ENCODE peak calls at places on chromosome 5, in nine cellular contexts. One of them, this sample, is unnamed.

GRCh38 chr5:14551211-14551610 is 30.4 kb upstream of the OTULINL start:
- DNase-seq in endodermal cell: no peak
- DNase-seq in right atrium auricular region: no peak
- DNase-seq in heart right ventricle: no peak
- DNase-seq in spleen: no peak
- DNase-seq in cardiac muscle cell: no peak
- DNase-seq in upper lobe of left lung: no peak
- DNase-seq in CD4-positive, alpha-beta T cell: no peak
- DNase-seq in left ventricle myocardium inferior: no peak
- DNase-seq in this sample: no peak

GRCh38 chr5:65480306-65480865 is 1.3 kb downstream of the ADAMTS6 start:
- DNase-seq in endodermal cell: peak; percentile 51
- DNase-seq in right atrium auricular region: peak; percentile 88
- DNase-seq in heart right ventricle: peak; percentile 75
- DNase-seq in spleen: no peak
- DNase-seq in cardiac muscle cell: peak; percentile 62
- DNase-seq in upper lobe of left lung: peak; percentile 69
- DNase-seq in CD4-positive, alpha-beta T cell: peak; percentile 23
- DNase-seq in left ventricle myocardium inferior: peak; percentile 80
- DNase-seq in this sample: no peak

GRCh38 chr5:82991678-82992323 is 85.4 kb downstream of the TMEM167A start:
- DNase-seq in endodermal cell: no peak
- DNase-seq in right atrium auricular region: no peak
- DNase-seq in heart right ventricle: no peak
- DNase-seq in spleen: no peak
- DNase-seq in cardiac muscle cell: no peak
- DNase-seq in upper lobe of left lung: no peak
- DNase-seq in CD4-positive, alpha-beta T cell: no peak
- DNase-seq in left ventricle myocardium inferior: no peak
- DNase-seq in this sample: no peak

GRCh38 chr5:56987171-56987570 is 35.2 kb upstream of the MIER3 start:
- DNase-seq in endodermal cell: no peak
- DNase-seq in right atrium auricular region: no peak
- DNase-seq in heart right ventricle: no peak
- DNase-seq in spleen: no peak
- DNase-seq in cardiac muscle cell: no peak
- DNase-seq in upper lobe of left lung: no peak
- DNase-seq in CD4-positive, alpha-beta T cell: no peak
- DNase-seq in left ventricle myocardium inferior: no peak
- DNase-seq in this sample: no peak

GRCh38 chr5:90709323-90710148 is 150.9 kb downstream of the ADGRV1 start:
- DNase-seq in endodermal cell: peak; percentile 81
- DNase-seq in right atrium auricular region: no peak
- DNase-seq in heart right ventricle: no peak
- DNase-seq in spleen: no peak
- DNase-seq in cardiac muscle cell: peak; percentile 60
- DNase-seq in upper lobe of left lung: no peak
- DNase-seq in CD4-positive, alpha-beta T cell: no peak
- DNase-seq in left ventricle myocardium inferior: no peak
- DNase-seq in this sample: no peak

GRCh38 chr5:69091771-69092170 is 2.0 kb upstream of the SLC30A5 start:
- DNase-seq in endodermal cell: no peak
- DNase-seq in right atrium auricular region: no peak
- DNase-seq in heart right ventricle: no peak
- DNase-seq in spleen: no peak
- DNase-seq in cardiac muscle cell: no peak
- DNase-seq in upper lobe of left lung: no peak
- DNase-seq in CD4-positive, alpha-beta T cell: no peak
- DNase-seq in left ventricle myocardium inferior: no peak
- DNase-seq in this sample: no peak

GRCh38 chr5:132102101-132102701 is 28.6 kb downstream of the CSF2 start:
- DNase-seq in endodermal cell: peak; percentile 10
- DNase-seq in right atrium auricular region: no peak
- DNase-seq in heart right ventricle: no peak
- DNase-seq in spleen: peak; percentile 71
- DNase-seq in cardiac muscle cell: peak; percentile 17
- DNase-seq in upper lobe of left lung: no peak
- DNase-seq in CD4-positive, alpha-beta T cell: no peak
- DNase-seq in left ventricle myocardium inferior: no peak
- DNase-seq in this sample: no peak

GRCh38 chr5:83726912-83727311 is 6.3 kb upstream of the HAPLN1 start:
- DNase-seq in endodermal cell: no peak
- DNase-seq in right atrium auricular region: no peak
- DNase-seq in heart right ventricle: no peak
- DNase-seq in spleen: no peak
- DNase-seq in cardiac muscle cell: no peak
- DNase-seq in upper lobe of left lung: no peak
- DNase-seq in CD4-positive, alpha-beta T cell: no peak
- DNase-seq in left ventricle myocardium inferior: no peak
- DNase-seq in this sample: no peak

GRCh38 chr5:43649256-43649655 is 46.3 kb downstream of the NNT start:
- DNase-seq in endodermal cell: no peak
- DNase-seq in right atrium auricular region: no peak
- DNase-seq in heart right ventricle: no peak
- DNase-seq in spleen: no peak
- DNase-seq in cardiac muscle cell: no peak
- DNase-seq in upper lobe of left lung: no peak
- DNase-seq in CD4-positive, alpha-beta T cell: no peak
- DNase-seq in left ventricle myocardium inferior: no peak
- DNase-seq in this sample: no peak

GRCh38 chr5:111805071-111805470 is 48.1 kb upstream of the NREP start:
- DNase-seq in endodermal cell: no peak
- DNase-seq in right atrium auricular region: no peak
- DNase-seq in heart right ventricle: no peak
- DNase-seq in spleen: no peak
- DNase-seq in cardiac muscle cell: no peak
- DNase-seq in upper lobe of left lung: no peak
- DNase-seq in CD4-positive, alpha-beta T cell: no peak
- DNase-seq in left ventricle myocardium inferior: no peak
- DNase-seq in this sample: no peak

GRCh38 chr5:160352308-160352707 is 18.1 kb downstream of the C1QTNF2 start:
- DNase-seq in endodermal cell: no peak
- DNase-seq in right atrium auricular region: no peak
- DNase-seq in heart right ventricle: no peak
- DNase-seq in spleen: no peak
- DNase-seq in cardiac muscle cell: no peak
- DNase-seq in upper lobe of left lung: no peak
- DNase-seq in CD4-positive, alpha-beta T cell: no peak
- DNase-seq in left ventricle myocardium inferior: no peak
- DNase-seq in this sample: no peak

GRCh38 chr5:55063220-55063863 is 39.1 kb upstream of the GZMA start:
- DNase-seq in endodermal cell: no peak
- DNase-seq in right atrium auricular region: no peak
- DNase-seq in heart right ventricle: no peak
- DNase-seq in spleen: no peak
- DNase-seq in cardiac muscle cell: no peak
- DNase-seq in upper lobe of left lung: no peak
- DNase-seq in CD4-positive, alpha-beta T cell: no peak
- DNase-seq in left ventricle myocardium inferior: no peak
- DNase-seq in this sample: no peak

GRCh38 chr5:86175224-86175623 is 442.5 kb upstream of the COX7C start:
- DNase-seq in endodermal cell: no peak
- DNase-seq in right atrium auricular region: no peak
- DNase-seq in heart right ventricle: no peak
- DNase-seq in spleen: no peak
- DNase-seq in cardiac muscle cell: no peak
- DNase-seq in upper lobe of left lung: no peak
- DNase-seq in CD4-positive, alpha-beta T cell: no peak
- DNase-seq in left ventricle myocardium inferior: no peak
- DNase-seq in this sample: no peak

GRCh38 chr5:10289991-10290390 is 17.7 kb downstream of the CMBL start:
- DNase-seq in endodermal cell: no peak
- DNase-seq in right atrium auricular region: no peak
- DNase-seq in heart right ventricle: no peak
- DNase-seq in spleen: peak; percentile 38
- DNase-seq in cardiac muscle cell: no peak
- DNase-seq in upper lobe of left lung: no peak
- DNase-seq in CD4-positive, alpha-beta T cell: no peak
- DNase-seq in left ventricle myocardium inferior: no peak
- DNase-seq in this sample: no peak

GRCh38 chr5:150672884-150673275 is 11.8 kb downstream of the MYOZ3 start:
- DNase-seq in endodermal cell: no peak
- DNase-seq in right atrium auricular region: peak; percentile 5
- DNase-seq in heart right ventricle: no peak
- DNase-seq in spleen: no peak
- DNase-seq in cardiac muscle cell: no peak
- DNase-seq in upper lobe of left lung: no peak
- DNase-seq in CD4-positive, alpha-beta T cell: no peak
- DNase-seq in left ventricle myocardium inferior: no peak
- DNase-seq in this sample: no peak

GRCh38 chr5:134568761-134569725 is 43.6 kb downstream of the JADE2 start:
- DNase-seq in endodermal cell: no peak
- DNase-seq in right atrium auricular region: peak; percentile 86
- DNase-seq in heart right ventricle: peak; percentile 86
- DNase-seq in spleen: peak; percentile 88
- DNase-seq in cardiac muscle cell: peak; percentile 70
- DNase-seq in upper lobe of left lung: peak; percentile 72
- DNase-seq in CD4-positive, alpha-beta T cell: no peak
- DNase-seq in left ventricle myocardium inferior: peak; percentile 81
- DNase-seq in this sample: no peak

GRCh38 chr5:142683116-142683515 is 2.8 kb downstream of the FGF1 start:
- DNase-seq in endodermal cell: no peak
- DNase-seq in right atrium auricular region: no peak
- DNase-seq in heart right ventricle: no peak
- DNase-seq in spleen: no peak
- DNase-seq in cardiac muscle cell: no peak
- DNase-seq in upper lobe of left lung: no peak
- DNase-seq in CD4-positive, alpha-beta T cell: no peak
- DNase-seq in left ventricle myocardium inferior: no peak
- DNase-seq in this sample: no peak
- H3K27ac ChIP-seq in endodermal cell: no peak overlapping the region
- H3K27ac ChIP-seq in right atrium auricular region: no peak overlapping the region
- H3K27ac ChIP-seq in heart right ventricle: no peak overlapping the region
- H3K27ac ChIP-seq in spleen: no peak overlapping the region
- H3K27ac ChIP-seq in cardiac muscle cell: no peak overlapping the region
- H3K27ac ChIP-seq in upper lobe of left lung: no peak overlapping the region
- H3K27ac ChIP-seq in CD4-positive, alpha-beta T cell: no peak overlapping the region
- H3K27ac ChIP-seq in left ventricle myocardium inferior: peak overlapping the region; percentile 27
- H3K27ac ChIP-seq in this sample: no peak overlapping the region

DNA sequence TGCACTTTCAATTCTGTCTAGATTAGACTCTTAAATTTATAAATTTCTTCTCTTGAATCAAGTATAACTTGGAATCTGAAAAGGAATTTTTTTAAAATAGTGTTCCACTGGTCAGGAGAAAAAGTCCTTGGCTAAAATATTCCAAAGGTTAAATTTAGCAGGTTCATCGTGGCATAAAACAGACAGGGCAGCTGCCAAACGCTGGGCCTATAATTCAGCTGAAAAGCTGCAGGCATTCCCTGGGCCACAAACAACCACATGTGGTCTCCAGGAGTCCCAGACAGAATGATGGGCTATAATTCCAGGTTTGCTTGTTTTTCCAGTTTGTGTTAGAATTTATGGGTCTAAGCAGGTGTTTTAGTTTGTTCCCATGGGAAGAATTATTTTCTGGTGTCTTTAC is 71.1 kb upstream of the RETREG1 start:
- DNase-seq in endodermal cell: no peak
- DNase-seq in right atrium auricular region: no peak
- DNase-seq in heart right ventricle: no peak
- DNase-seq in spleen: no peak
- DNase-seq in cardiac muscle cell: no peak
- DNase-seq in upper lobe of left lung: no peak
- DNase-seq in CD4-positive, alpha-beta T cell: no peak
- DNase-seq in left ventricle myocardium inferior: no peak
- DNase-seq in this sample: no peak
- H3K27ac ChIP-seq in endodermal cell: no peak overlapping the region
- H3K27ac ChIP-seq in right atrium auricular region: no peak overlapping the region
- H3K27ac ChIP-seq in heart right ventricle: no peak overlapping the region
- H3K27ac ChIP-seq in spleen: no peak overlapping the region
- H3K27ac ChIP-seq in cardiac muscle cell: no peak overlapping the region
- H3K27ac ChIP-seq in upper lobe of left lung: no peak overlapping the region
- H3K27ac ChIP-seq in CD4-positive, alpha-beta T cell: no peak overlapping the region
- H3K27ac ChIP-seq in left ventricle myocardium inferior: peak overlapping the region; percentile 18
- H3K27ac ChIP-seq in this sample: no peak overlapping the region

GRCh38 chr5:98468188-98468869 is 305.1 kb upstream of the RGMB start:
- DNase-seq in endodermal cell: no peak
- DNase-seq in right atrium auricular region: no peak
- DNase-seq in heart right ventricle: no peak
- DNase-seq in spleen: no peak
- DNase-seq in cardiac muscle cell: no peak
- DNase-seq in upper lobe of left lung: no peak
- DNase-seq in CD4-positive, alpha-beta T cell: no peak
- DNase-seq in left ventricle myocardium inferior: no peak
- DNase-seq in this sample: no peak
- H3K27ac ChIP-seq in endodermal cell: no peak overlapping the region
- H3K27ac ChIP-seq in right atrium auricular region: no peak overlapping the region
- H3K27ac ChIP-seq in heart right ventricle: no peak overlapping the region
- H3K27ac ChIP-seq in spleen: no peak overlapping the region
- H3K27ac ChIP-seq in cardiac muscle cell: no peak overlapping the region
- H3K27ac ChIP-seq in upper lobe of left lung: no peak overlapping the region
- H3K27ac ChIP-seq in CD4-positive, alpha-beta T cell: no peak overlapping the region
- H3K27ac ChIP-seq in left ventricle myocardium inferior: no peak overlapping the region
- H3K27ac ChIP-seq in this sample: no peak overlapping the region

GRCh38 chr5:172163346-172163745 is 24.7 kb downstream of the STK10 start:
- DNase-seq in endodermal cell: no peak
- DNase-seq in right atrium auricular region: peak; percentile 74
- DNase-seq in heart right ventricle: peak; percentile 54
- DNase-seq in spleen: no peak
- DNase-seq in cardiac muscle cell: peak; percentile 13
- DNase-seq in upper lobe of left lung: no peak
- DNase-seq in CD4-positive, alpha-beta T cell: no peak
- DNase-seq in left ventricle myocardium inferior: peak; percentile 48
- DNase-seq in this sample: no peak

GRCh38 chr5:172166030-172166429 is 22.0 kb downstream of the STK10 start:
- DNase-seq in endodermal cell: no peak
- DNase-seq in right atrium auricular region: no peak
- DNase-seq in heart right ventricle: no peak
- DNase-seq in spleen: no peak
- DNase-seq in cardiac muscle cell: no peak
- DNase-seq in upper lobe of left lung: no peak
- DNase-seq in CD4-positive, alpha-beta T cell: no peak
- DNase-seq in left ventricle myocardium inferior: no peak
- DNase-seq in this sample: no peak

GRCh38 chr5:172162348-172162747 is 25.7 kb downstream of the STK10 start:
- DNase-seq in endodermal cell: peak; percentile 31
- DNase-seq in right atrium auricular region: no peak
- DNase-seq in heart right ventricle: no peak
- DNase-seq in spleen: no peak
- DNase-seq in cardiac muscle cell: no peak
- DNase-seq in upper lobe of left lung: no peak
- DNase-seq in CD4-positive, alpha-beta T cell: no peak
- DNase-seq in left ventricle myocardium inferior: no peak
- DNase-seq in this sample: no peak

GRCh38 chr5:172165465-172165864 is 22.6 kb downstream of the STK10 start:
- DNase-seq in endodermal cell: no peak
- DNase-seq in right atrium auricular region: no peak
- DNase-seq in heart right ventricle: no peak
- DNase-seq in spleen: no peak
- DNase-seq in cardiac muscle cell: no peak
- DNase-seq in upper lobe of left lung: no peak
- DNase-seq in CD4-positive, alpha-beta T cell: no peak
- DNase-seq in left ventricle myocardium inferior: no peak
- DNase-seq in this sample: no peak

DNA sequence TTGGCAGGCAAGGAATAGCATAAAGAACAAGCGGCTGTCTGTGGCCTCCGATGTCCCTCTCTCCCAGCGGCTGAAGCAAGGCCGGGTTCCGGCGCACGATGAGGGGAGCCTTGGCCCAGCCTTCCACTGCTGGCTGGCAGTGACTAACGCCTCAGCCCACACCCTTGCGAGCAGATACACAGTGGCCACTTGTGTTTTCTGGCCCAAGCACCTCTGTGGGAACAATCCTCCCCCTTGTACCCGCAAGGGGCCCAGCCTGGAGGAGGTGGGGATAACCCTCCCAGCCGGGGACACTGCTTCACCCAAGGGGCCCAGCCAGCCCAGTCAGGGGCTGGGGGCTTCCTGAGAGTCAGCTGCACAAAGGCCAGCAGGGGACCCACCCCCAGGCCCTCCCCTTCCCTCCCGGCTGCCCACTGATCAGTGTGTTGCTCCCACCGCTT is 23.2 kb downstream of the STK10 start:
- DNase-seq in endodermal cell: no peak
- DNase-seq in right atrium auricular region: no peak
- DNase-seq in heart right ventricle: peak; percentile 66
- DNase-seq in spleen: no peak
- DNase-seq in cardiac muscle cell: no peak
- DNase-seq in upper lobe of left lung: no peak
- DNase-seq in CD4-positive, alpha-beta T cell: no peak
- DNase-seq in left ventricle myocardium inferior: peak; percentile 58
- DNase-seq in this sample: no peak
- H3K27ac ChIP-seq in endodermal cell: peak overlapping the region; percentile 63
- H3K27ac ChIP-seq in right atrium auricular region: peak overlapping the region; percentile 4
- H3K27ac ChIP-seq in heart right ventricle: peak overlapping the region; percentile 5
- H3K27ac ChIP-seq in spleen: peak overlapping the region; percentile 56
- H3K27ac ChIP-seq in cardiac muscle cell: no peak overlapping the region
- H3K27ac ChIP-seq in upper lobe of left lung: peak overlapping the region; percentile 26
- H3K27ac ChIP-seq in CD4-positive, alpha-beta T cell: peak overlapping the region; percentile 13
- H3K27ac ChIP-seq in left ventricle myocardium inferior: peak overlapping the region; percentile 58
- H3K27ac ChIP-seq in this sample: no peak overlapping the region

This sample was measured in HL-60.